ENCODE peak calls at places on chromosomes 12 and 14, in five cellular contexts. B, I, V, O and H are unnamed samples.

GRCh38 chr14:52351191-52351560 is 37.1 kb downstream of the PTGER2 start:
- DNase-seq in I (peak), O (peak), V (no peak), B (peak), H (no peak)

GRCh38 chr12:56078931-56079728 is 835 bp upstream of the ERBB3 start:
- DNase-seq in I (peak), B (peak), O (peak), V (peak), H (peak)

GRCh38 chr12:124720019-124720686 is 143.5 kb downstream of the SCARB1 start:
- DNase-seq in B (peak), V (no peak), I (peak), O (peak), H (no peak)

GRCh38 chr12:124305776-124306685 is 11.1 kb downstream of the RFLNA start:
- DNase-seq in B (no peak), I (no peak), O (no peak), V (no peak), H (no peak)

GRCh38 chr14:96390965-96391292 is 999 bp upstream of the AK7 start:
- DNase-seq in O (no peak), B (no peak), V (no peak), I (no peak), H (no peak)

GRCh38 chr14:94540031-94540794 is 21.0 kb upstream of the SERPINA4 start:
- DNase-seq in I (no peak), O (peak), B (peak), V (no peak), H (no peak)

GRCh38 chr12:58681730-58682129 is 238.6 kb downstream of the LRIG3 start:
- DNase-seq in O (no peak), B (no peak), I (no peak), V (no peak), H (no peak)

GRCh38 chr12:974281-974862 is 16.7 kb upstream of the ERC1 start:
- DNase-seq in B (no peak), O (no peak), V (no peak), I (no peak), H (no peak)

GRCh38 chr12:96195845-96196451 is 1.8 kb downstream of the ELK3 start:
- DNase-seq in B (peak), V (no peak), O (peak), I (peak), H (no peak)

GRCh38 chr14:100702590-100702989 is 24.1 kb upstream of the DLK1 start:
- DNase-seq in B (no peak), I (no peak), O (no peak), V (no peak), H (no peak)

GRCh38 chr12:6038160-6038559 is 86.3 kb downstream of the VWF start:
- DNase-seq in I (no peak), B (peak), O (peak), V (no peak), H (no peak)

GRCh38 chr12:10069099-10069498 is 29.7 kb downstream of the CLEC1A start:
- DNase-seq in B (no peak), V (no peak), I (peak), O (peak), H (no peak)

GRCh38 chr14:71554959-71555612 is 377.1 kb upstream of the RGS6 start:
- DNase-seq in O (no peak), I (no peak), V (no peak), B (no peak), H (no peak)

GRCh38 chr14:60204104-60204842 is 39.1 kb upstream of the DHRS7 start:
- DNase-seq in B (no peak), I (no peak), V (no peak), O (no peak), H (no peak)

GRCh38 chr12:120990487-120991055 is 12.2 kb downstream of the HNF1A start:
- DNase-seq in V (no peak), I (no peak), B (no peak), O (no peak), H (no peak)

GRCh38 chr12:25480145-25480544 is 72.9 kb downstream of the LMNTD1 start:
- DNase-seq in O (no peak), B (peak), V (no peak), I (no peak), H (no peak)

GRCh38 chr12:32502693-32503510 is 103.5 kb downstream of the FGD4 start:
- DNase-seq in V (no peak), O (peak), I (peak), B (peak), H (peak)

GRCh38 chr14:59510001-59510400 is 25.7 kb downstream of the JKAMP start:
- DNase-seq in O (no peak), I (no peak), B (no peak), V (no peak), H (no peak)

GRCh38 chr14:96905825-96906224 is 108.6 kb downstream of the VRK1 start:
- DNase-seq in V (no peak), B (peak), O (peak), I (no peak), H (no peak)

GRCh38 chr12:45224311-45224710 is 8.4 kb downstream of the ANO6 start:
- DNase-seq in B (no peak), I (no peak), O (no peak), V (no peak), H (no peak)

GRCh38 chr12:79408665-79409064 is 282.1 kb downstream of the PAWR start:
- DNase-seq in B (no peak), V (no peak), O (no peak), I (no peak), H (no peak)

GRCh38 chr14:104094709-104095425 is 9.4 kb downstream of the ASPG start:
- DNase-seq in B (peak), V (peak), O (peak), I (no peak), H (peak)

GRCh38 chr14:25042362-25043299 is 7.3 kb downstream of the STXBP6 start:
- DNase-seq in B (peak), O (peak), I (no peak), V (no peak), H (no peak)

GRCh38 chr12:4825139-4825858 is 84.4 kb upstream of the KCNA1 start:
- DNase-seq in B (no peak), V (no peak), O (no peak), I (no peak), H (no peak)

GRCh38 chr14:105089746-105090492 is 24.7 kb upstream of the GPR132 start:
- DNase-seq in B (no peak), I (no peak), V (no peak), O (no peak), H (no peak)

GRCh38 chr12:113227169-113227568 is 5.9 kb downstream of the TPCN1 start:
- DNase-seq in I (no peak), O (no peak), V (peak), B (no peak), H (no peak)

GRCh38 chr12:42407306-42407705 is 81.3 kb downstream of the PPHLN1 start:
- DNase-seq in V (no peak), I (no peak), B (no peak), O (peak), H (no peak)

GRCh38 chr12:96193725-96194571 is at the start of gene ELK3:
- DNase-seq in V (peak), B (peak), I (peak), O (peak), H (peak)

GRCh38 chr14:93347850-93348249 is 868 bp downstream of the COX8C start:
- DNase-seq in V (no peak), B (no peak), O (no peak), I (no peak), H (no peak)
- H3K4me3 ChIP-seq in V (no peak), B (no peak), O (no peak), I (no peak), H (no peak)

GRCh38 chr12:119666900-119667576 is 895 bp upstream of the PRKAB1 start:
- DNase-seq in I (no peak), V (no peak), B (no peak), O (no peak), H (no peak)

GRCh38 chr12:119667577-119668314 is at the start of gene PRKAB1:
- DNase-seq in V (peak), O (peak), I (peak), B (peak), H (peak)

GRCh38 chr12:119664642-119665041 is 3.3 kb upstream of the PRKAB1 start:
- DNase-seq in V (no peak), I (no peak), O (no peak), B (no peak), H (no peak)

GRCh38 chr12:119665164-119665929 is 2.6 kb upstream of the PRKAB1 start:
- DNase-seq in I (no peak), O (no peak), B (no peak), V (no peak), H (no peak)

GRCh38 chr12:119666226-119666808 is 1.6 kb upstream of the PRKAB1 start:
- DNase-seq in V (no peak), I (no peak), O (no peak), B (no peak), H (no peak)
- H3K4me3 ChIP-seq in V (peak), I (no peak), O (no peak), B (no peak), H (no peak)

GRCh38 chr12:132190834-132191500 is 46.7 kb downstream of the NOC4L start:
- DNase-seq in B (no peak), V (no peak), I (no peak), O (no peak), H (no peak)
- H3K4me3 ChIP-seq in B (no peak), V (no peak), I (no peak), O (no peak), H (no peak)

GRCh38 chr14:54642121-54642520 is 75.2 kb downstream of the SAMD4A start:
- DNase-seq in B (no peak), V (no peak), O (no peak), I (no peak), H (no peak)

GRCh38 chr14:54637270-54637669 is 70.3 kb downstream of the SAMD4A start:
- DNase-seq in B (no peak), I (no peak), O (no peak), V (no peak), H (no peak)

GRCh38 chr14:54637829-54638446 is 71.0 kb downstream of the SAMD4A start:
- DNase-seq in V (no peak), O (peak), I (no peak), B (peak), H (no peak)

GRCh38 chr14:54642950-54643695 is 76.2 kb downstream of the SAMD4A start:
- DNase-seq in V (no peak), O (peak), B (peak), I (no peak), H (no peak)

GRCh38 chr14:54640480-54640879 is 73.6 kb downstream of the SAMD4A start:
- DNase-seq in O (no peak), V (no peak), I (no peak), B (no peak), H (no peak)
- H3K4me3 ChIP-seq in O (no peak), V (no peak), I (no peak), B (no peak), H (no peak)

GRCh38 chr12:54007538-54008259 is 1.1 kb upstream of the HOXC8 start:
- DNase-seq in I (no peak), O (no peak), V (no peak), B (no peak), H (no peak)
- H3K4me3 ChIP-seq in I (no peak), O (peak), V (no peak), B (no peak), H (no peak)